ENCODE peak calls at places on chromosomes 13 and 19, in six cellular contexts. S is GM12878, M is H1, N is GM12891, D is HepG2, H is K562. F is an unnamed sample.

GRCh38 chr19:1455002-1455335 is 5.0 kb downstream of the APC2 start:
- DNase-seq in N (no peak), M (no peak), D (no peak), H (no peak), S (no peak), F (no peak)

GRCh38 chr13:99086149-99086868 is 108.4 kb upstream of the DOCK9 start:
- DNase-seq in M (no peak), N (peak), H (peak), S (no peak), D (no peak), F (peak)

GRCh38 chr13:102863590-102863989 is 17.8 kb downstream of the ERCC5 start:
- DNase-seq in H (no peak), N (no peak), M (no peak), D (no peak), S (no peak), F (no peak)

GRCh38 chr13:110444226-110444653 is 117.3 kb downstream of the RAB20 start:
- DNase-seq in N (no peak), D (no peak), S (no peak), H (no peak), M (no peak), F (no peak)

GRCh38 chr13:98353750-98354149 is 176.7 kb upstream of the RNF113B start:
- DNase-seq in H (no peak), D (no peak), M (no peak), N (no peak), S (no peak), F (no peak)

GRCh38 chr13:113887700-113888201 is 23.9 kb upstream of the GAS6 start:
- DNase-seq in M (no peak), S (no peak), H (no peak), D (no peak), N (no peak), F (no peak)

GRCh38 chr19:34757441-34757840 is 15.6 kb downstream of the ZNF599 start:
- DNase-seq in M (no peak), S (no peak), D (no peak), H (no peak), N (no peak), F (no peak)

GRCh38 chr13:23575632-23576031 is 5.4 kb downstream of the TNFRSF19 start:
- DNase-seq in D (no peak), H (no peak), N (no peak), S (no peak), M (no peak), F (no peak)

GRCh38 chr19:40798997-40799557 is at the start of gene EGLN2:
- DNase-seq in N (no peak), S (no peak), M (no peak), H (peak), D (no peak), F (peak)

GRCh38 chr19:40800339-40800996 is 1.5 kb downstream of the EGLN2 start:
- DNase-seq in D (no peak), M (no peak), N (no peak), S (no peak), H (no peak), F (no peak)

GRCh38 chr19:40800997-40801377 is 2.0 kb downstream of the EGLN2 start:
- DNase-seq in N (no peak), D (no peak), H (no peak), M (no peak), S (no peak), F (no peak)

GRCh38 chr19:40798223-40798996 is 581 bp upstream of the EGLN2 start:
- DNase-seq in D (peak), N (peak), H (peak), S (peak), M (peak), F (peak)

GRCh38 chr19:40799558-40800338 is 757 bp downstream of the EGLN2 start:
- DNase-seq in H (no peak), N (no peak), S (no peak), M (no peak), D (no peak), F (no peak)
- TF ChIP-seq POLR2A in H (peak), N (peak), S (no peak), M (no peak), D (no peak), F (peak)

GRCh38 chr19:3411636-3412035 is 45.3 kb downstream of the NFIC start:
- DNase-seq in D (peak), M (no peak), H (no peak), N (no peak), S (no peak), F (no peak)
- TF ChIP-seq TAF1 in D (no peak), M (no peak), H (no peak), N (no peak), S (no peak), F (no peak)

DNA sequence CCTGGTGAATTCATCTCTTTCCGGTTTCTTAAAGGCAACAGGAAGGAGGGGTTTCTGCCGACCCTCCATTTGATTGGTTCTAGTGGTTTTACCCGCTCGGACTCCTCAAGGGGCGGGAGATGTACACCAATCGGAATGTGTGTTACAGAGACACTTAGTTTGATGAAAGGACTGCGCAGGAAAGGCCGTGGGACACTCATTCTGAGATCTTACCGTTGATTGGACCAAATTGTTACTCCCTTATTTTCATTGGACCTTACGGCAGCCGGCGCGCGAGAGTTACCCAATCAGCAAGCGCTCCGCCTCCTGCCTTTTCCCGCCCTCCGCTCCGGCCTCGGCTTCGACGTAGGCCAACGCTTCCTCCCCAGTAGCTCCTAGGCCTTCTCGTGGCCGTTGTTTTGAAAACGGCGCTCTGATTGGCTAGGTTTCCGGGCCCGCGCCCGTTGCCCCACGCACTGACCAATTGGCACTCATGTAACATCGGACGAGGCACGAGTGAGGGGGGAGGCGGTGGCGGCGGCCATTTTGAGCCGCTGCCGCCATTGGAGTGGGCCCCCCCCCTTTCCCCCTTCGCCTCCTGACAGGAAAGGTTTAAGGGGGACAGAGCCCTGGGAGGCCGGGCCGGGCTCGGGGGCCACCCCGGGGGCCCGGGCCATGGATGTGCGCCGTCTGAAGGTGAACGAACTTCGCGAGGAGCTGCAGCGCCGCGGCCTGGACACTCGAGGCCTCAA is at the start of gene HNRNPUL1:
- DNase-seq in S (peak), N (peak), D (peak), M (peak), H (peak), F (peak)
- TF ChIP-seq POLR2A in S (peak), N (no peak), D (no peak), M (no peak), H (peak), F (no peak)

DNA sequence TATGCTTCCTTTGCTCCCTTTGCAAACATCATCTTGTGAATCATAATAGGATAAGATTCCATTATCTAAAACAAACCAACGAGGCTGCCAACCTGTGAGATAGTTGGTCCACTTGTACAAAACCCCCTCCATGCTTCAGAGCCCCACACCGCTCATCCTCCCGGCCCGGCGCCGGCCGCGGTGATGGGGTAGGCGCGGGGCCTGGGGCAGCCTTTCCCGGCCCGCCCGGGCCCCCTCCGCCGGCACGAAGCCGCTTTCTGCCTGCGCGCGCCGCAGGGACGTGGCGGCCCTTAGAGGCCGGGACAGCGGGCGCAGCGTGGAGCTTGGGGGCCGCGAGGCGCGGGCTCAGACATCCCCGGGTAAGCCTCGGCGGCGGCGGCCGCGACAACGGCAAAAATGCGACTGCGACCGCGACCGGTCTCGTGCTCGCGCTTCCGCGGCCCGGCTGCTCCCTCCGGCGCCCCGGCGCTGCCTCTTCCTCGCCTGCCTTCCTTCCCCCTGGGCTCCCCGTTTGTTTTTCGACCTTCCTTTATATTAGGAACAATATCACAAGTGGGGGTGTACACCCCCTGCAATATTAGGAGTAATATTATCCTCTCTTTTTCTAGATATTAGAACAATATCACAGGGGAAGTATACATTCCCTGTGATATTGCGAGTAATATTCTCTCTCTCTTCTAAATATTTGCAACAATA is 54.0 kb upstream of the CEACAM21 start:
- DNase-seq in H (no peak), D (no peak), S (no peak), M (no peak), N (no peak), F (no peak)
- TF ChIP-seq TAF1 in H (no peak), D (no peak), S (no peak), M (no peak), N (no peak), F (no peak)

DNA sequence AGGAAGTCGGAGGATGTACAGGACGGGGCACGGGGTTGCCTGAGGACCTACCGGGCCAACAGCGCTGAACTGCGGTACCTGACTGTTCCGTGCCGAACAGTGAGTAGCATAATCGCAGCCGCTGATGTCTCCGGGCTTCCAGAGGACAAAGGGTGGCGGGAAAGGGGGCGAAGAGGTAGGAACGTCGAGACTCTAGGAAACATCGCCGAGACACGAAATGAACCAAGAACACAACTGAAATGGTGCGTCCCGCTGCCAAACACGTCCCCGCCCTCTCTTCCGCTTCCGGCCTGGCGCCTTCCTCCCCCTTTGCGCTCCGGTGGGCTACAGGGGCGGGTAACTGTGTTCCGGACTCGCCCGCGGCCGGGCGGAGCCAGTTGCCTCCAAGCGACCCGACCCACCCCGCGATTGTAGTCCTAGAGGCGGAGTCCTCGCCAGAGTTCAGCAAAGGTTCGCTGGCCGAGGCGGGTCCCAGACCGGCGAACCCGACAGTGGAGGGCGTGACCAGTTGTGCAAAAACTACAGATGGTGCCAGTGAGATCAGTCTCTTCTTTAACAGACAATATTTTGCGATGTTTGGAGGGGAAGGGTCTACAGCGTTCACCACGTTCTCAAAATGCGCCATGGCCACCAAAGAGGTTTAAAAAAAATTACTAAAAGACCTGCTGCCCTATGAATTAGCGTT is at the start of gene MRPS31:
- DNase-seq in N (peak), M (peak), D (peak), H (peak), S (peak), F (peak)
- TF ChIP-seq POLR2A in N (peak), M (peak), D (peak), H (peak), S (peak), F (peak)

GRCh38 chr19:12365094-12365371 is 450 bp downstream of the ZNF442 start:
- DNase-seq in D (no peak), S (no peak), H (no peak), M (no peak), N (no peak), F (no peak)
- TF ChIP-seq TAF1 in D (no peak), S (no peak), H (no peak), M (no peak), N (no peak), F (no peak)

DNA sequence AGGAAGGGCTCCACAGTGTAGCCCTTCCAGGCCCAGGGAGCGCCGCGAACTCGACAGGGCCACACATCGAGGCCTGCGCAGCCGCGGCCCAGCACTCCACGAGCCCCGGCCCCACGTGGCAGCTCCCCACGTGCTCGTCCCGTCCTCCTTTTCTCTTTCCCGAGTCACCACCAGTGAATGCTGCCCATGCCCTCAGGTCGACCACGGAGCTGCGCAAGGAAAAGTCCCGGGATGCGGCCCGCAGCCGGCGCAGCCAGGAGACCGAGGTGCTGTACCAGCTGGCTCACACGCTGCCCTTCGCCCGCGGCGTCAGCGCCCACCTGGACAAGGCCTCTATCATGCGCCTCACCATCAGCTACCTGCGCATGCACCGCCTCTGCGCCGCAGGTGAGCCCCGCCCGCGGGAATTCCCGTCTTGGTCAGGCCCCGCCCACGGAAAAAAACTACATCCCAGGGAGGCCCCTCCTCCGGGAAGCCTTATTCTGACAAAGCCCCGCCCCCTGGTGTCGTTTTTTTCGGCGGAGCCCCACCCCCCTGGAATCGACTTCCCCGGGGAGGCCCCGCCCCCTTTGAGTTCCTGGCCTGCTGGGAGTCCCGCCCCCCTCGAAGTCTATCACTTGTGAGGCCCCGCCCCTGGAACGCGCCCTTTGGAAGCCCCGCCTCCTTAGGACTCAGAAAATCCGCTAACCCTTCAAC is 7.0 kb downstream of the HIF3A start:
- DNase-seq in M (peak), S (no peak), N (no peak), D (no peak), H (peak), F (no peak)
- TF ChIP-seq POLR2A in M (no peak), S (no peak), N (no peak), D (no peak), H (no peak), F (no peak)

GRCh38 chr19:43678512-43678911 is 8.5 kb upstream of the PLAUR start:
- DNase-seq in S (no peak), M (no peak), D (no peak), H (no peak), N (no peak), F (no peak)
- TF ChIP-seq TAF1 in S (no peak), M (no peak), D (no peak), H (no peak), N (no peak), F (no peak)

DNA sequence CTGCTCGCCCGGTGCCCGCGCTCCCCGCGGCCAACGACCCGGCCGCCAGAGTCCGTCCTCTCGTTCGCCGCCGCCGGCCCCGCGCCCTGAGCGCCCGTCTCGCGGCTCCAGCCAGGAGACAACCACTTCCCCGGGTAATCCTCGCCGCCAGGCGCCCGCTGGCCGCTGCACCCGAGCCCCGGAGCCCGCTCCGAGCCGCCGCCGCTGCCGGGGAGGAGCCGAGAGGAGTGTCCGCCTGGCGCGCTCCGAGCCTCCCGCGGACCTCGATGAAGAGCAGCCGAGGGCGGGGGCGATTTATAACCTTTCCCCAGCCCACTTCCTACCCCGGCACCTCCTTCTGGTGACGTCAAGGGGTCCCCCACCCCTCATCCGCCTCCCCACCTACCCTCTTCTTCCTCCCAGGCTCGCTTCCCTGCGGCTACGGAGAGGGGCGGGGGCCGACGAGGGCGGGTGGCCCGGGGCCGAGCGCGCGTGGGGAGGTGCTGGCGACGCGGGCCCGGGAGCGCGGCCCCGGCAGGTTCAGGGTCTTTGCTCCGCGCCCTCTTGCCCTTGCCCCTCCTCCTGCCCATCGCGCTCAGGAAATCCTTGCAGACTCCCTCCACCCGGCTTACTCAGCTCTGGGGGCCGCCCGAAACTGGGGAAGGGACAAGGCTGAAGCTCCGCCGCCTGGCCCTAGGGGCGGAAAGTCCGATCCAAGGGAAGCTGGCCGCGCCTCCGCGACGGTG is at the start of gene FLT1:
- DNase-seq in H (peak), S (no peak), D (no peak), N (peak), M (peak), F (peak)
- TF ChIP-seq POLR2A in H (no peak), S (peak), D (no peak), N (no peak), M (no peak), F (no peak)